ENCODE peak calls at places on chromosome 16, in four cellular contexts. One of them, this sample, is unnamed.

GRCh38 chr16:11390573-11391495 is 45.6 kb downstream of the RMI2 start:
- DNase-seq in ovary: no peak
- DNase-seq in uterus: no peak
- DNase-seq in endothelial cell of umbilical vein: no peak
- DNase-seq in this sample: no peak

GRCh38 chr16:86307518-86307903 is 202.8 kb upstream of the FOXF1 start:
- DNase-seq in ovary: no peak
- DNase-seq in endothelial cell of umbilical vein: no peak
- DNase-seq in uterus: no peak
- DNase-seq in this sample: no peak

GRCh38 chr16:50306287-50306686 is 39.9 kb downstream of the ADCY7 start:
- DNase-seq in uterus: peak; percentile 8
- DNase-seq in endothelial cell of umbilical vein: no peak
- DNase-seq in ovary: peak; percentile 12
- DNase-seq in this sample: no peak

GRCh38 chr16:27238016-27238587 is 30.5 kb downstream of the NSMCE1 start:
- DNase-seq in uterus: no peak
- DNase-seq in endothelial cell of umbilical vein: peak; percentile 36
- DNase-seq in ovary: no peak
- DNase-seq in this sample: no peak

GRCh38 chr16:61581417-61582046 is 454.7 kb downstream of the CDH8 start:
- DNase-seq in uterus: no peak
- DNase-seq in ovary: no peak
- DNase-seq in endothelial cell of umbilical vein: no peak
- DNase-seq in this sample: no peak

GRCh38 chr16:79170565-79171242 is 429.8 kb downstream of the MAF start:
- DNase-seq in uterus: peak; percentile 32
- DNase-seq in ovary: no peak
- DNase-seq in endothelial cell of umbilical vein: no peak
- DNase-seq in this sample: peak; percentile 37

GRCh38 chr16:85045641-85046471 is 18.3 kb downstream of the KIAA0513 start:
- DNase-seq in endothelial cell of umbilical vein: no peak
- DNase-seq in uterus: no peak
- DNase-seq in ovary: no peak
- DNase-seq in this sample: no peak

GRCh38 chr16:69772560-69773254 is 10.6 kb downstream of the WWP2 start:
- DNase-seq in uterus: no peak
- DNase-seq in ovary: no peak
- DNase-seq in endothelial cell of umbilical vein: peak; percentile 23
- DNase-seq in this sample: no peak

GRCh38 chr16:54110582-54110981 is 176.0 kb downstream of the IRX3 start:
- DNase-seq in uterus: no peak
- DNase-seq in ovary: no peak
- DNase-seq in endothelial cell of umbilical vein: no peak
- DNase-seq in this sample: no peak

GRCh38 chr16:86059253-86060171 is 160.6 kb downstream of the IRF8 start:
- DNase-seq in ovary: peak; percentile 69
- DNase-seq in endothelial cell of umbilical vein: no peak
- DNase-seq in uterus: peak; percentile 52
- DNase-seq in this sample: peak; percentile 91

GRCh38 chr16:89883346-89884040 is 10.1 kb downstream of the TCF25 start:
- DNase-seq in uterus: no peak
- DNase-seq in ovary: no peak
- DNase-seq in endothelial cell of umbilical vein: no peak
- DNase-seq in this sample: no peak

GRCh38 chr16:89880477-89881367 is 7.3 kb downstream of the TCF25 start:
- DNase-seq in uterus: no peak
- DNase-seq in endothelial cell of umbilical vein: no peak
- DNase-seq in ovary: no peak
- DNase-seq in this sample: no peak

GRCh38 chr16:89881368-89881730 is 8.0 kb downstream of the TCF25 start:
- DNase-seq in uterus: no peak
- DNase-seq in ovary: no peak
- DNase-seq in endothelial cell of umbilical vein: no peak
- DNase-seq in this sample: no peak

GRCh38 chr16:89887243-89887642 is 13.9 kb downstream of the TCF25 start:
- DNase-seq in ovary: no peak
- DNase-seq in uterus: no peak
- DNase-seq in endothelial cell of umbilical vein: no peak
- DNase-seq in this sample: no peak

DNA sequence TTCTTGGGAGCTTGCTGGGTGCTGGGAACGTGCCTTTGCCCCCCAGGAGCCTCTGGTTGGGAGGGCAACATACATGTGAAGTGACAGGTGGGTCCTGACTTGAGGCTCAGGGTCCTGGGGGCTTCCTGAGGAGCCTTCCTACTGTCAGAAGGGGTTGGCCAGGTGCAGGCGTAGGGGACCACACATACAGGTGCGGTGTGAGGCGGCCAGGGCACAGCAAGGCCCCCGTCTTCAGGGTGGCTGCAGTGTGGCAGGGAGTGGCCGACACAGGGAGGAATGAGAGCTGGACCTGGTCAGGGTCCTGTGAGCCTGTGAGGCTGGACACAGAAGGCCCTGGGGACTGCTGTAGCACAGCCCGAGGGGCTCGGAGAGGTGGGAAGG is 10.6 kb downstream of the TCF25 start:
- DNase-seq in uterus: no peak
- DNase-seq in ovary: no peak
- DNase-seq in endothelial cell of umbilical vein: no peak
- DNase-seq in this sample: no peak
- H3K36me3 ChIP-seq in uterus: no peaks in the 10 kb centered on the region
- H3K36me3 ChIP-seq in ovary: no peaks in the 10 kb centered on the region
- H3K36me3 ChIP-seq in endothelial cell of umbilical vein: peaks cover 46% of the 10 kb centered on the region
- H3K36me3 ChIP-seq in this sample: no peaks in the 10 kb centered on the region

GRCh38 chr16:67460168-67460567 is 20.8 kb downstream of the ATP6V0D1 start:
- DNase-seq in endothelial cell of umbilical vein: no peak
- DNase-seq in uterus: peak; percentile 60
- DNase-seq in ovary: no peak
- DNase-seq in this sample: peak; percentile 55

GRCh38 chr16:67459858-67460144 is 21.2 kb downstream of the ATP6V0D1 start:
- DNase-seq in uterus: peak; percentile 71
- DNase-seq in ovary: no peak
- DNase-seq in endothelial cell of umbilical vein: no peak
- DNase-seq in this sample: peak; percentile 61

GRCh38 chr16:67461600-67462278 is 19.2 kb downstream of the ATP6V0D1 start:
- DNase-seq in uterus: no peak
- DNase-seq in endothelial cell of umbilical vein: no peak
- DNase-seq in ovary: no peak
- DNase-seq in this sample: no peak

GRCh38 chr16:67462279-67462655 is 18.7 kb downstream of the ATP6V0D1 start:
- DNase-seq in endothelial cell of umbilical vein: no peak
- DNase-seq in ovary: no peak
- DNase-seq in uterus: no peak
- DNase-seq in this sample: no peak

DNA sequence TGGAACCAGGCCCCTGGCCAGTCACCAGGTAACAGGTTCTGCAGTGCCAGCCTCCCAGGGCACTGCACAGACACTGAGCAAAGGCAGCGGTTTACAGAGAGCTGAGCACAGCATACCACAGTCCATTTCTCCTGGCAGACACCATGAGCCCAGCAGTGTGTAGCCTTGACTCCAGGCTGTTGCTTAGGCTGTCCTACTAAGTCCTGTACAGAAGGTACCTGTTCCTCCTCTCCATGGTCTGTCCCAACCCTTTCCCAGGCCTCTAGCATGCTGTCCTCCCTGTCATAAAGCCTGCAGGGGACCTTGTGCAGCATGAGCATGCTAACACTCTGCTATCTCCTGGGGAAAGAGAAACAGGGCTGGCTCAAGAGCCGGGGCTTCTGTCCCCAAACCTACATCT is 20.0 kb downstream of the ATP6V0D1 start:
- DNase-seq in ovary: no peak
- DNase-seq in uterus: no peak
- DNase-seq in endothelial cell of umbilical vein: no peak
- DNase-seq in this sample: no peak
- H3K4me1 ChIP-seq in ovary: peaks cover 52% of the 10 kb centered on the region
- H3K4me1 ChIP-seq in uterus: peaks cover 43% of the 10 kb centered on the region
- H3K4me1 ChIP-seq in endothelial cell of umbilical vein: peaks cover 17% of the 10 kb centered on the region
- H3K4me1 ChIP-seq in this sample: peaks cover 91% of the 10 kb centered on the region

GRCh38 chr16:3356118-3356517 is 429 bp downstream of the OR2C1 start:
- DNase-seq in endothelial cell of umbilical vein: no peak
- DNase-seq in uterus: no peak
- DNase-seq in ovary: no peak
- DNase-seq in this sample: no peak
- H3K27ac ChIP-seq in endothelial cell of umbilical vein: no peak overlapping the region
- H3K27ac ChIP-seq in uterus: no peak overlapping the region
- H3K27ac ChIP-seq in ovary: no peak overlapping the region
- H3K27ac ChIP-seq in this sample: no peak overlapping the region

GRCh38 chr16:22210285-22210684 is 4.2 kb downstream of the EEF2K start:
- DNase-seq in uterus: no peak
- DNase-seq in endothelial cell of umbilical vein: no peak
- DNase-seq in ovary: no peak
- DNase-seq in this sample: no peak
- H3K36me3 ChIP-seq in uterus: no peaks in the 10 kb centered on the region
- H3K36me3 ChIP-seq in endothelial cell of umbilical vein: no peaks in the 10 kb centered on the region
- H3K36me3 ChIP-seq in ovary: no peaks in the 10 kb centered on the region
- H3K36me3 ChIP-seq in this sample: no peaks in the 10 kb centered on the region

GRCh38 chr16:55384848-55385247 is 60.8 kb downstream of the IRX6 start:
- DNase-seq in ovary: no peak
- DNase-seq in uterus: no peak
- DNase-seq in endothelial cell of umbilical vein: no peak
- DNase-seq in this sample: no peak
- H3K4me1 ChIP-seq in ovary: no peaks in the 10 kb centered on the region
- H3K4me1 ChIP-seq in uterus: no peaks in the 10 kb centered on the region
- H3K4me1 ChIP-seq in endothelial cell of umbilical vein: no peaks in the 10 kb centered on the region
- H3K4me1 ChIP-seq in this sample: no peaks in the 10 kb centered on the region

This sample was measured in testis.